ENCODE peak calls at places on chromosome 14, in five cellular contexts. Y is stimulated activated CD4-positive, alpha-beta T cell treated with anti-CD3 and anti-CD28 coated beads, Interleukin-12 subunit alpha, Interleukin-12 subunit beta, amount 100 ng/mL, for 24 hours; H is left ventricle myocardium inferior; S is HEK293T; R is iris pigment epithelial cell. I is an unnamed sample.

GRCh38 chr14:20631821-20632389 is 9.6 kb downstream of the OR6S1 start:
- DNase-seq in Y (no peak), H (peak; percentile 71), S (peak; percentile 39), R (peak; percentile 75), I (no peak)

GRCh38 chr14:62409909-62410308 is 635.3 kb downstream of the KCNH5 start:
- DNase-seq in Y (no peak), H (no peak), S (no peak), R (peak; percentile 82), I (no peak)

GRCh38 chr14:54129850-54130640 is 173.4 kb upstream of the BMP4 start:
- DNase-seq in Y (no peak), H (no peak), S (no peak), R (peak; percentile 31), I (no peak)

GRCh38 chr14:24224618-24225071 is 7.5 kb downstream of the NEDD8 start:
- DNase-seq in Y (no peak), H (no peak), S (no peak), R (peak; percentile 95), I (no peak)

GRCh38 chr14:60179296-60179924 is 14.2 kb upstream of the DHRS7 start:
- DNase-seq in Y (no peak), H (no peak), S (no peak), R (peak; percentile 31), I (no peak)

GRCh38 chr14:100049220-100049619 is 16.0 kb upstream of the EVL start:
- DNase-seq in Y (no peak), H (no peak), S (no peak), R (peak; percentile 31), I (no peak)

GRCh38 chr14:92456215-92457017 is 57.2 kb upstream of the RIN3 start:
- DNase-seq in Y (no peak), H (peak; percentile 52), S (peak; percentile 70), R (peak; percentile 76), I (no peak)

GRCh38 chr14:76876076-76876475 is 49.9 kb downstream of the LRRC74A start:
- DNase-seq in Y (peak; percentile 41), H (peak; percentile 43), S (peak; percentile 85), R (peak; percentile 66), I (peak; percentile 39)

GRCh38 chr14:87992720-87993484 is at the start of gene GALC:
- DNase-seq in Y (peak; percentile 90), H (peak; percentile 96), S (peak; percentile 42), R (peak; percentile 95), I (peak; percentile 92)

GRCh38 chr14:69363055-69363454 is 35.0 kb downstream of the ERH start:
- DNase-seq in Y (no peak), H (peak; percentile 33), S (no peak), R (peak; percentile 36), I (peak; percentile 30)

GRCh38 chr14:32593290-32593942 is 264.3 kb downstream of the AKAP6 start:
- DNase-seq in Y (no peak), H (no peak), S (no peak), R (peak; percentile 80), I (no peak)

GRCh38 chr14:35121026-35121886 is 534 bp downstream of the PPP2R3C start:
- DNase-seq in Y (no peak), H (peak; percentile 17), S (no peak), R (peak; percentile 46), I (no peak)

GRCh38 chr14:49892636-49893308 is at the start of gene ARF6:
- DNase-seq in Y (peak; percentile 96), H (peak; percentile 99), S (peak; percentile 94), R (peak; percentile 97), I (peak; percentile 88)

GRCh38 chr14:68573126-68573525 is 219.7 kb downstream of the ZFP36L1 start:
- DNase-seq in Y (no peak), H (no peak), S (no peak), R (no peak), I (no peak)

GRCh38 chr14:104979758-104980591 is 1.8 kb upstream of the AHNAK2 start:
- DNase-seq in Y (no peak), H (peak; percentile 69), S (no peak), R (peak; percentile 56), I (no peak)

GRCh38 chr14:68987653-68988036 is 8.5 kb upstream of the ACTN1 start:
- DNase-seq in Y (no peak), H (no peak), S (peak; percentile 71), R (no peak), I (no peak)

GRCh38 chr14:64708148-64709004 is 4.2 kb downstream of the PLEKHG3 start:
- DNase-seq in Y (no peak), H (no peak), S (no peak), R (peak; percentile 69), I (no peak)

GRCh38 chr14:84591827-84592540 is 938.0 kb upstream of the FLRT2 start:
- DNase-seq in Y (no peak), H (no peak), S (no peak), R (peak; percentile 4), I (no peak)

GRCh38 chr14:95651028-95651427 is 35.2 kb upstream of the TCL1B start:
- DNase-seq in Y (no peak), H (no peak), S (no peak), R (no peak), I (no peak)

GRCh38 chr14:95095991-95096390 is 61.3 kb downstream of the DICER1 start:
- DNase-seq in Y (no peak), H (no peak), S (no peak), R (no peak), I (no peak)

GRCh38 chr14:28059254-28059653 is 707.3 kb upstream of the FOXG1 start:
- DNase-seq in Y (no peak), H (no peak), S (no peak), R (no peak), I (no peak)

GRCh38 chr14:69592923-69593677 is 18.3 kb upstream of the SUSD6 start:
- DNase-seq in Y (no peak), H (no peak), S (no peak), R (peak; percentile 71), I (no peak)

GRCh38 chr14:24243336-24243836 is 963 bp upstream of the TINF2 start:
- DNase-seq in Y (peak; percentile 12), H (no peak), S (no peak), R (peak; percentile 25), I (no peak)

GRCh38 chr14:105888784-105889665 is 362.6 kb downstream of the TMEM121 start:
- DNase-seq in Y (no peak), H (peak; percentile 9), S (no peak), R (no peak), I (no peak)

GRCh38 chr14:101980700-101981099 is 16.3 kb downstream of the DYNC1H1 start:
- DNase-seq in Y (no peak), H (no peak), S (no peak), R (peak; percentile 100), I (no peak)

GRCh38 chr14:77347746-77348145 is 26.9 kb downstream of the GSTZ1 start:
- DNase-seq in Y (no peak), H (no peak), S (no peak), R (no peak), I (no peak)

GRCh38 chr14:22748691-22749090 is 17.8 kb upstream of the OXA1L start:
- DNase-seq in Y (no peak), H (no peak), S (no peak), R (no peak), I (no peak)

GRCh38 chr14:64549805-64550538 is at the start of gene PPP1R36:
- DNase-seq in Y (no peak), H (peak; percentile 34), S (no peak), R (no peak), I (no peak)

GRCh38 chr14:64541971-64542838 is 1.7 kb downstream of the HSPA2 start:
- DNase-seq in Y (no peak), H (peak; percentile 20), S (no peak), R (no peak), I (no peak)

GRCh38 chr14:96671218-96671617 is 126.0 kb upstream of the VRK1 start:
- DNase-seq in Y (no peak), H (no peak), S (no peak), R (no peak), I (no peak)

GRCh38 chr14:86038401-86038985 is 508.5 kb downstream of the FLRT2 start:
- DNase-seq in Y (peak; percentile 20), H (no peak), S (peak; percentile 37), R (peak; percentile 70), I (no peak)

GRCh38 chr14:76705214-76705613 is 56.1 kb upstream of the VASH1 start:
- DNase-seq in Y (no peak), H (no peak), S (no peak), R (no peak), I (no peak)

GRCh38 chr14:67358914-67359313 is 690 bp downstream of the ATP6V1D start:
- DNase-seq in Y (no peak), H (no peak), S (peak; percentile 17), R (no peak), I (no peak)

GRCh38 chr14:103742499-103743255 is 27.1 kb downstream of the ZFYVE21 start:
- DNase-seq in Y (no peak), H (no peak), S (no peak), R (no peak), I (no peak)

GRCh38 chr14:96584199-96584906 is 82.2 kb downstream of the PAPOLA start:
- DNase-seq in Y (no peak), H (no peak), S (peak; percentile 81), R (peak; percentile 17), I (peak; percentile 22)

GRCh38 chr14:68951051-68951797 is 27.9 kb downstream of the ACTN1 start:
- DNase-seq in Y (no peak), H (peak; percentile 80), S (no peak), R (peak; percentile 93), I (no peak)

GRCh38 chr14:59394268-59394667 is 70.9 kb downstream of the GPR135 start:
- DNase-seq in Y (no peak), H (no peak), S (no peak), R (no peak), I (no peak)

GRCh38 chr14:49892301-49892635 is 614 bp upstream of the ARF6 start:
- DNase-seq in Y (no peak), H (no peak), S (peak; percentile 50), R (peak; percentile 93), I (no peak)

I was measured in amygdala.